ENCODE peak calls at places on chromosomes 13 and 19, in four cellular contexts. F is heart right ventricle, K is hepatocyte, N is psoas muscle. G is an unnamed sample.

GRCh38 chr13:113411216-113412023 is 41.9 kb downstream of the ADPRHL1 start:
- DNase-seq in K (peak; percentile 53), N (peak; percentile 97), F (peak; percentile 69), G (peak; percentile 79)

GRCh38 chr19:49149652-49150105 is 5.5 kb downstream of the HRC start:
- DNase-seq in K (peak; percentile 82), F (peak; percentile 81), N (peak; percentile 87), G (peak; percentile 61)

GRCh38 chr13:46672338-46673090 is 119.5 kb downstream of the LRCH1 start:
- DNase-seq in K (no peak), F (no peak), N (no peak), G (no peak)

GRCh38 chr19:11423804-11424318 is 4.7 kb upstream of the RGL3 start:
- DNase-seq in K (no peak), N (no peak), F (no peak), G (no peak)

GRCh38 chr19:6744381-6745288 is 5.2 kb downstream of the TRIP10 start:
- DNase-seq in N (peak; percentile 95), F (peak; percentile 95), K (peak; percentile 79), G (peak; percentile 90)

GRCh38 chr13:33197551-33197971 is 88.0 kb downstream of the STARD13 start:
- DNase-seq in N (no peak), K (no peak), F (no peak), G (no peak)

GRCh38 chr13:33323766-33324525 is 38.4 kb upstream of the STARD13 start:
- DNase-seq in F (no peak), N (no peak), K (no peak), G (no peak)

GRCh38 chr13:29435125-29435911 is 160.2 kb downstream of the SLC7A1 start:
- DNase-seq in F (peak; percentile 57), K (peak; percentile 63), N (no peak), G (no peak)

GRCh38 chr13:32955881-32956594 is 60.2 kb upstream of the KL start:
- DNase-seq in F (no peak), K (no peak), N (no peak), G (no peak)

GRCh38 chr19:18167975-18168645 is 5.5 kb upstream of the IFI30 start:
- DNase-seq in K (peak; percentile 63), N (peak; percentile 63), F (no peak), G (peak; percentile 35)

GRCh38 chr13:48727252-48728011 is 73.7 kb downstream of the CYSLTR2 start:
- DNase-seq in K (peak; percentile 67), F (peak; percentile 70), N (no peak), G (peak; percentile 48)

GRCh38 chr13:77429320-77430142 is 102.6 kb upstream of the MYCBP2 start:
- DNase-seq in F (no peak), N (no peak), K (no peak), G (no peak)

GRCh38 chr13:107202371-107203023 is 634.6 kb upstream of the ARGLU1 start:
- DNase-seq in F (peak; percentile 76), N (no peak), K (peak; percentile 17), G (peak; percentile 31)

GRCh38 chr19:30656520-30657100 is 284.4 kb downstream of the ZNF536 start:
- DNase-seq in F (no peak), K (no peak), N (no peak), G (no peak)

GRCh38 chr13:112618501-112618900 is 30.5 kb upstream of the TUBGCP3 start:
- DNase-seq in N (no peak), K (no peak), F (no peak), G (no peak)

GRCh38 chr13:99217461-99218101 is 16.9 kb downstream of the UBAC2 start:
- DNase-seq in F (no peak), N (no peak), K (no peak), G (no peak)

GRCh38 chr19:44822670-44823372 is 13.9 kb downstream of the BCAM start:
- DNase-seq in F (no peak), K (no peak), N (no peak), G (no peak)

GRCh38 chr19:44819246-44819832 is 10.4 kb downstream of the BCAM start:
- DNase-seq in F (no peak), N (no peak), K (no peak), G (no peak)

GRCh38 chr19:44822177-44822576 is 13.3 kb downstream of the BCAM start:
- DNase-seq in K (no peak), F (peak; percentile 49), N (no peak), G (no peak)

GRCh38 chr19:44823373-44823698 is 14.4 kb downstream of the BCAM start:
- DNase-seq in K (no peak), N (no peak), F (no peak), G (no peak)

DNA sequence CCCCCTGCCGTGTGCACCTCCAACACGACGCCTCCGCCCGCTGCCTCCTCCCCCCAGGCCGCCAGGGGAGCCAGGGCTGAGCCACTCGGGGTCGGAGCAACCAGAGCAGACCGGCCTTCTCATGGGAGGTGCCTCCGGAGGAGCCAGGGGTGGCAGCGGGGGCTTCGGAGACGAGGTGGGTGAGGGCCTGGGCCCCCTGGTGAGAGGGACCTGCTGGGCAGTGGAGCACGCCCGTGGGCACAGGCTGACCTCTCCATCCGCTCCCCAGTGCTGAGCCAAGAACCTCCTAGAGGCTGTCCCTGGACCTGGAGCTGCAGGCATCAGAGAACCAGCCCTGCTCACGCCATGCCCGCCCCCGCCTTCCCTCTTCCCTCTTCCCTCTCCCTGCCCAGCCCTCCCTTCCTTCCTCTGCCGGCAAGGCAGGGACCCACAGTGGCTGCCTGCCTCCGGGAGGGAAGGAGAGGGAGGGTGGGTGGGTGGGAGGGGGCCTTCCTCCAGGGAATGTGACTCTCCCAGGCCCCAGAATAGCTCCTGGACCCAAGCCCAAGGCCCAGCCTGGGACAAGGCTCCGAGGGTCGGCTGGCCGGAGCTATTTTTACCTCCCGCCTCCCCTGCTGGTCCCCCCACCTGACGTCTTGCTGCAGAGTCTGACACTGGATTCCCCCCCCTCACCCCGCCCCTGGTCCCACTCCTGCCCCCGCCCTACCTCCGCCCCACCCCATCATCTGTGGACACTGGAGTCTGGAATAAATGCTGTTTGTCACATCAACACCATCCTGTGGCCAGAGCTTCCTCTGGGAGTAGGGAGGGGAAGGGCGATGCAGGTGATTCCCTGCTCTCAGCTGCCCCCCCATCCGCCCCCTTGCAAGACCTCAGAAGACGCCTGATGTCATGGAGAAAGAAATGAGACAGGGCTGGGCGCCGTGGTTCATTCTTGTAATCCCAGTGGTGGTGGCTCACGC is 12.0 kb downstream of the BCAM start:
- DNase-seq in N (peak; percentile 69), K (no peak), F (peak; percentile 88), G (peak; percentile 79)
- H3K4me3 ChIP-seq in N (no peak overlapping the region), K (no peak overlapping the region), F (peak overlapping the region; percentile 36), G (peak overlapping the region; percentile 50)

DNA sequence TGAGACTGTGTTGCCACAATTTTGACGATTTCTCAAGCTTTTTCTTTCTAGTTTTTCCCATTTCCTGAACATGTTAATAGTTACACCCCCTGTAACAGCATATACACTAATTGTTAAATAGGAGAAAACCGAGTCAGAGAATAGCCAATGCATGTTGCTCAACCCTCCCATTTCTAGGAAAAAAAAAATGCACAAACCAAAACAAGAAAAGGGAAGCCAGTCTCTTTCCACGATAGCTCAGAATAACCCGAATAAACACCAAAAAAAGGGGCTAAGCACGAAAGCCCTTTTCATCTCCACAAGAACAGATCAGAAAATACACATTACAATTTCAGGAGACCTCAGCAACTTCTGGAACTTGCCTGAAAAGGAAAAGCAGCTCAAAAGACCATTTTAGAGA is 16.3 kb downstream of the LATS2 start:
- DNase-seq in F (no peak), N (no peak), K (no peak), G (no peak)
- H3K4me1 ChIP-seq in F (peaks cover 73% of the 10 kb centered on the region), N (peaks cover 77% of the 10 kb centered on the region), K (peaks cover 7% of the 10 kb centered on the region), G (peaks cover 97% of the 10 kb centered on the region)

GRCh38 chr19:4454952-4455738 is 2.4 kb downstream of the UBXN6 start:
- DNase-seq in K (peak; percentile 54), F (no peak), N (peak; percentile 70), G (no peak)
- H3K27ac ChIP-seq in K (peak overlapping the region; percentile 100), F (peak overlapping the region; percentile 69), N (peak overlapping the region; percentile 84), G (peak overlapping the region; percentile 93)

DNA sequence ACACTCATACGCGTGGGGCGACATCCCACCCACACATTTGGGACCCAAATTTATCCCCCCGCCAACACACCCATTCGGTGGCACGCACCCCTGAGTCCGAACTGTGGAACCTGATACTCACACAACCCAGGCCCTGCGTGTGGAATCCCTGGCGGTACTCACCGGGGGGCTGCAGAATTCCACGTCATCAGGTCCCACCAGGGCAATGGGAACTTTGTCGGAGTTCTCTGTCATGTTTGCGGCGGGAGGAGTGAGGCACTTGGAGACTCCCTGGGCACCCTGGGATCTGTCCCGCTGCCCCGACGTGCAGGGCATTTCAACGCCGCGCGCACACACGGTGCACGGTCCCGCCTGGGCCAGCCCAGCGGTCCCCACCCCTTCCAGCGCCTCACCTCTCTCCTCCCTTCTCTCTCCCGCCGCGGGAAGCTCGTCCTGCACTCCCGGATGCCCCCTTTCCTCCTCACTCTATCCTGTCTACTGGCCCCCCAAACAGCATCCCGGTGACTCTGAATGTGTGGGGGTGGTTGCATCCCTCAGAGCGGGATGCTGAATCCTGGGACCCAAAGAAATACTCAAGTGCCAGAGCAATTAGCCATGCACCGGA is at the start of gene CNMD:
- DNase-seq in F (no peak), K (no peak), N (no peak), G (no peak)
- H3K4me3 ChIP-seq in F (peak within 1 kb of the TSS; percentile 47), K (peak within 1 kb of the TSS; percentile 38), N (peak within 1 kb of the TSS; percentile 60), G (peak within 1 kb of the TSS; percentile 63)

DNA sequence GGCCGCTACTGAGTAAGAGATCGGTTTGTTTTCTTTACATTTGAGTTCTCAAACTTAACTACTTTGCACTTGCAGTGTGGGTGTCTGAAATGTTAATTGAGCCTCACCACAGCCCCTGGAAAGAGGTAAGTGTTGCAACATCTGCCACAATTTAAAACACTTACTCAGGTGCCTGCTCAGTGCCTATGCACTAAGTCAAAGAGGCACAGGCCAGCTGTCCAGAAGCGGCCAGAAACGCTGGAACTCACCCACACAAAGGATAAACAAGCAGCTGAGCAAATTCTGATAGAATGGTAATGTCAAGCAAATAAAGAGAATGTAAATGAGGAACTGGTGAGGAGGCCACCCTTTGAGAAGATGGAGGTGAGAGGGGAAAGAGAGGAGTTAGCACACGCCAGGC is 67.8 kb upstream of the SERP2 start:
- DNase-seq in N (no peak), F (no peak), K (no peak), G (no peak)
- H3K4me1 ChIP-seq in N (peaks cover 50% of the 10 kb centered on the region), F (peaks cover 59% of the 10 kb centered on the region), K (peaks cover 33% of the 10 kb centered on the region), G (peaks cover 84% of the 10 kb centered on the region)

DNA sequence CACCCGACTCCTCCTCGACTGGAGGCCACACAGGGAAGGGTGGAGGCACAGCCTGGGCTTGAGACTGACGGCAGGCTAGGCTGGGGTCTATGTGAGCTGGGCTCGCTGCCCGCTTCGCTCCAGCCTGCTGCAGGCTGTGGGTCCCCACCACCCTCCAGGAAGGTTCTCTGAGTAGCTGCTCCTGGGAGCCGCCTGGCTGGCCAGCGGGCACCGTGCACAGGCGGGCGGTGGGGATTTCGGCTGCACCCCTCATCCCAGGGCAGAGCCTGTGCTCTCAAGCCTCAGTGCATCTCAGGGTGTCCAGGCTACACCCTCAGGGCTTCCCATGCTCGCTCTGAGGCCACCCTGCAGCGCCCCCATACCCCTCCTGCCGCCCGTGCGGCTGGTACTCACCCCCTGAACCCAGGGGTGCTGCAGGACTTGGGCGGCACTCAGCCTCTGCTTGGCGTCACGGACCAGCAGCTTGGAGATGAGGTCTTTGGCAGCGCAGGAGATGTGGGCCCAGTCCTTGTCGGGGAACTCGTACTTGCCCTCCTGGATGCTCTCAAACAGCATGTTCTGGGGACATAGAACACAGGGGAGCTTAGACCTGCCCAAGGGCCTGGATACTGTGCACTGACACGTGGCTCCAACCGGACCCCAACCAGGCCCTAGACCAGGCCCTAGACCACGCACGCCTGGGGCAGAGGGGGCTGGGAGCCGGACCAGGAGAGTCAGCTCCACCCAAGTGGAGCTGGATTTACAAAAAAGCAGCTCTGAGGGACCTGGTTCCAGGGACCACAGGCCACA is 10.2 kb downstream of the MKNK2 start:
- DNase-seq in K (no peak), F (peak; percentile 16), N (peak; percentile 66), G (no peak)
- H3K27ac ChIP-seq in K (peak overlapping the region; percentile 89), F (peak overlapping the region; percentile 100), N (peak overlapping the region; percentile 98), G (peak overlapping the region; percentile 100)

GRCh38 chr19:57192993-57193392 is 1.7 kb downstream of the ZNF264 start:
- DNase-seq in N (no peak), F (no peak), K (no peak), G (no peak)
- H3K4me3 ChIP-seq in N (peak overlapping the region; percentile 91), F (peak overlapping the region; percentile 98), K (no peak overlapping the region), G (peak overlapping the region; percentile 98)

G was measured in left ventricle myocardium inferior.